ENCODE peak calls at places on chromosomes 13 and 19, in five cellular contexts. W is pancreas, A is mammary epithelial cell, L is hepatocyte, Y is Peyer's patch. R is an unnamed sample.

GRCh38 chr19:14433454-14434156 is 499 bp downstream of the PKN1 start:
- DNase-seq in W (peak), Y (peak), L (peak), A (no peak), R (no peak)

GRCh38 chr13:43514326-43514725 is 272.4 kb downstream of the ENOX1 start:
- DNase-seq in W (no peak), Y (no peak), A (no peak), L (no peak), R (no peak)

GRCh38 chr13:19794552-19795143 is 11.9 kb upstream of the PSPC1 start:
- DNase-seq in A (peak), Y (no peak), L (peak), W (no peak), R (no peak)

GRCh38 chr19:18119243-18120105 is 21.9 kb downstream of the MAST3 start:
- DNase-seq in L (no peak), A (peak), W (no peak), Y (peak), R (no peak)

GRCh38 chr13:65872448-65872847 is 1357.7 kb downstream of the PCDH9 start:
- DNase-seq in A (no peak), W (no peak), L (no peak), Y (no peak), R (no peak)

GRCh38 chr13:60617863-60618733 is 221.1 kb downstream of the TDRD3 start:
- DNase-seq in A (no peak), L (peak), W (no peak), Y (no peak), R (no peak)

GRCh38 chr13:104105418-104106355 is 1039.5 kb upstream of the SLC10A2 start:
- DNase-seq in A (no peak), W (no peak), L (no peak), Y (no peak), R (no peak)

GRCh38 chr13:29991343-29991742 is 140.9 kb upstream of the UBL3 start:
- DNase-seq in A (peak), W (no peak), L (no peak), Y (no peak), R (no peak)

GRCh38 chr19:54646331-54646841 is 16.1 kb downstream of the LILRB1 start:
- DNase-seq in Y (peak), A (no peak), L (no peak), W (no peak), R (no peak)

GRCh38 chr19:30309983-30310805 is 62.0 kb upstream of the ZNF536 start:
- DNase-seq in Y (no peak), W (no peak), A (no peak), L (no peak), R (no peak)

GRCh38 chr19:2578391-2578826 is 102.5 kb downstream of the GADD45B start:
- DNase-seq in W (peak), L (peak), A (peak), Y (peak), R (no peak)
- H3K27ac ChIP-seq in W (peak), L (peak), A (no peak), Y (peak), R (peak)

DNA sequence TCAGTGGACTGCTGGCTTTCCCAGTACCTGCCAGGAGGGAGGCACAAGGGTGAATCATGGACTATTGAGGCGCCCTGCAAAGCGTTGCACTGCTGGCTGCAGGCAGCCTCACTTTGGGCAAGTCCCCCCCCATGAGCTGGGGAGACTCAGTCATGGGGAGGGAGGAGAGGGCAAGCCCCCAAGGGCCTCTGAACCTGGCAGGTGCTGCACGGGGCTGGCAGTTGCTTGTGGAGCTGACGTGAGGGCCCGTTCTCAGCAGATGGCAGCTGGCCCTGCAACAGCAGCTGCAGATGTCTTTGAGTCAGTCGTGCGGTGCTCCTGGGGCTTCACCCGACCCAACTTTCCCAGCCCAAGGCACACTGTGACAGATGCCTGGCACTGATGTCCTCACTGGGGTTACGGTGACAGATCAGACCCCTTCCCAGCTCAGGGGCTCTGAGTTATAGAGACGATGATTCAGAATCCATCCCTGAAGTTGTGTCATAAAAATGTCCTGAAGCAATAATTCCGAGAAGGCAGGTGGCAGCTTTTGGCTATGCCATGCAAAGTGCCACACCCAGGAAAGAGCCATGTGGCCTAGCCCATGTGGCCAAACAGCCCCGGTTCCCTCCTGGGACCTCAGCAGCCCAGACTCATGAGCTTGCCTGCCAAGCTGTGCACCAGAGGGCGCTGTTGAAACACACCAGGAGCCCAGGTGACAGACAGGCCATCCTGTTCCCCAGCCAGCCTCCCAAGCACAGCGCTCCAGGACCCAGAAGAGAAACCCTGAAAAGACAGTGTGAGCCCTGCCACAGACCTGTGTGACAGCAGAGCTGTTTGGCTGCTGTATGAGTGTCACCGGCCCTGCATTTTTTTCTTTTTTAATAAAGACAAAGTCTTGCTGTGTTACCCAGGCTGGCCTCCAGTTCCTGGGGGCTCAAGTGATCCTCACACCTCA is 53.6 kb upstream of the LDLR start:
- DNase-seq in W (peak), A (peak), Y (peak), L (peak), R (peak)
- H3K27ac ChIP-seq in W (peak), A (no peak), Y (peak), L (no peak), R (no peak)

GRCh38 chr19:48841047-48841446 is 4.8 kb upstream of the HSD17B14 start:
- DNase-seq in A (no peak), W (peak), Y (no peak), L (no peak), R (no peak)
- H3K27ac ChIP-seq in A (no peak), W (no peak), Y (no peak), L (no peak), R (no peak)

GRCh38 chr19:43555185-43555770 is 20.0 kb downstream of the XRCC1 start:
- DNase-seq in A (peak), Y (peak), W (no peak), L (peak), R (no peak)
- H3K27ac ChIP-seq in A (no peak), Y (no peak), W (no peak), L (no peak), R (no peak)

GRCh38 chr13:40536443-40537113 is 129.9 kb downstream of the FOXO1 start:
- DNase-seq in Y (no peak), W (peak), A (peak), L (peak), R (no peak)
- H3K27ac ChIP-seq in Y (no peak), W (peak), A (no peak), L (peak), R (no peak)

DNA sequence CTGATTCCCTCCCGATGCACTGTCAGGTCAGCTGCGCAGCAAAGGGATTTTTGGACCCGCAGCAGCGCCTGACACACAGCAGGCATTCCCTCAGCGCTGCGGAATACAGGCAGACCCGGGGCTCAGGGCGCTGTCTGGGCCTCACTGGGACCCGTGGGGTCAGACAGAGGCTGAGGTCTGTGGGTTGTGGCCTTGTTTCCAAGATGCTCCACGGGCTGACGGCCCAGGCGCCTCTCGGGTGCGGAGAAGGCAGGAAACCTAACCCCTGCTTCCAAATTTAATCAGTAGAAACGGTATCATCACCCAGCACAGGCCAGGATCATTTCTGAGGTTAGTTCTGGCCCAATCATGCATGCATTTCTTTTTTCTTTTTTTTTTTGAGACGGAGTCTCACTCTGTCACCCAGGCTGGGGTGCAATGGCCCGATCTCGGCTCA is 686 bp upstream of the RNF126 start:
- DNase-seq in L (no peak), W (no peak), Y (no peak), A (no peak), R (no peak)
- H3K27ac ChIP-seq in L (peak), W (peak), Y (peak), A (peak), R (peak)

R was measured in substantia nigra.